ENCODE peak calls at places on chromosomes 5 and 9, in four cellular contexts. One of them, this sample, is unnamed.

GRCh38 chr5:163347671-163348070 is 89.7 kb upstream of the CCNG1 start:
- DNase-seq in GM12878: peak; percentile 21
- DNase-seq in HepG2: peak; percentile 59
- DNase-seq in H1: peak; percentile 69
- DNase-seq in this sample: peak; percentile 44

GRCh38 chr5:7606840-7607453 is 211.0 kb downstream of the ADCY2 start:
- DNase-seq in H1: no peak
- DNase-seq in GM12878: no peak
- DNase-seq in HepG2: no peak
- DNase-seq in this sample: no peak

GRCh38 chr9:4030751-4031150 is 269.1 kb downstream of the GLIS3 start:
- DNase-seq in HepG2: peak; percentile 15
- DNase-seq in H1: no peak
- DNase-seq in GM12878: no peak
- DNase-seq in this sample: no peak

GRCh38 chr9:71929791-71930440 is 18.5 kb downstream of the C9orf85 start:
- DNase-seq in GM12878: no peak
- DNase-seq in HepG2: no peak
- DNase-seq in H1: no peak
- DNase-seq in this sample: no peak

GRCh38 chr5:135834639-135835529 is at the start of gene SLC25A48:
- DNase-seq in H1: peak; percentile 88
- DNase-seq in GM12878: no peak
- DNase-seq in HepG2: peak; percentile 52
- DNase-seq in this sample: peak; percentile 54

GRCh38 chr5:69415584-69415958 is 655 bp downstream of the MARVELD2 start:
- DNase-seq in GM12878: no peak
- DNase-seq in H1: no peak
- DNase-seq in HepG2: peak; percentile 5
- DNase-seq in this sample: no peak

GRCh38 chr9:69444021-69444420 is 119.0 kb downstream of the ENTREP1 start:
- DNase-seq in HepG2: no peak
- DNase-seq in GM12878: no peak
- DNase-seq in H1: no peak
- DNase-seq in this sample: no peak

GRCh38 chr5:178199581-178200434 is 4.5 kb upstream of the HNRNPAB start:
- DNase-seq in GM12878: no peak
- DNase-seq in HepG2: no peak
- DNase-seq in H1: no peak
- DNase-seq in this sample: no peak

GRCh38 chr5:68465934-68466551 is 250.5 kb downstream of the PIK3R1 start:
- DNase-seq in H1: no peak
- DNase-seq in GM12878: no peak
- DNase-seq in HepG2: no peak
- DNase-seq in this sample: no peak

GRCh38 chr9:132136151-132136892 is 25.5 kb upstream of the NTNG2 start:
- DNase-seq in GM12878: no peak
- DNase-seq in HepG2: no peak
- DNase-seq in H1: no peak
- DNase-seq in this sample: no peak

GRCh38 chr9:97980479-97980803 is 2.7 kb upstream of the ANP32B start:
- DNase-seq in HepG2: no peak
- DNase-seq in H1: no peak
- DNase-seq in GM12878: no peak
- DNase-seq in this sample: no peak

GRCh38 chr5:91535508-91535907 is 152.4 kb upstream of the ARRDC3 start:
- DNase-seq in HepG2: no peak
- DNase-seq in GM12878: no peak
- DNase-seq in H1: no peak
- DNase-seq in this sample: no peak

GRCh38 chr5:108818613-108819272 is 71.0 kb downstream of the FER start:
- DNase-seq in H1: no peak
- DNase-seq in HepG2: no peak
- DNase-seq in GM12878: peak; percentile 31
- DNase-seq in this sample: no peak

GRCh38 chr5:173572431-173573125 is 43.9 kb downstream of the BOD1 start:
- DNase-seq in GM12878: no peak
- DNase-seq in HepG2: no peak
- DNase-seq in H1: no peak
- DNase-seq in this sample: no peak

GRCh38 chr5:73027361-73027760 is 71.5 kb downstream of the FCHO2 start:
- DNase-seq in H1: no peak
- DNase-seq in HepG2: no peak
- DNase-seq in GM12878: no peak
- DNase-seq in this sample: no peak

GRCh38 chr5:93340881-93341280 is 240.1 kb downstream of the NR2F1-AS1 start:
- DNase-seq in H1: no peak
- DNase-seq in HepG2: no peak
- DNase-seq in GM12878: no peak
- DNase-seq in this sample: no peak

GRCh38 chr5:93438124-93438523 is 142.9 kb downstream of the NR2F1-AS1 start:
- DNase-seq in H1: no peak
- DNase-seq in HepG2: no peak
- DNase-seq in GM12878: peak; percentile 4
- DNase-seq in this sample: no peak

DNA sequence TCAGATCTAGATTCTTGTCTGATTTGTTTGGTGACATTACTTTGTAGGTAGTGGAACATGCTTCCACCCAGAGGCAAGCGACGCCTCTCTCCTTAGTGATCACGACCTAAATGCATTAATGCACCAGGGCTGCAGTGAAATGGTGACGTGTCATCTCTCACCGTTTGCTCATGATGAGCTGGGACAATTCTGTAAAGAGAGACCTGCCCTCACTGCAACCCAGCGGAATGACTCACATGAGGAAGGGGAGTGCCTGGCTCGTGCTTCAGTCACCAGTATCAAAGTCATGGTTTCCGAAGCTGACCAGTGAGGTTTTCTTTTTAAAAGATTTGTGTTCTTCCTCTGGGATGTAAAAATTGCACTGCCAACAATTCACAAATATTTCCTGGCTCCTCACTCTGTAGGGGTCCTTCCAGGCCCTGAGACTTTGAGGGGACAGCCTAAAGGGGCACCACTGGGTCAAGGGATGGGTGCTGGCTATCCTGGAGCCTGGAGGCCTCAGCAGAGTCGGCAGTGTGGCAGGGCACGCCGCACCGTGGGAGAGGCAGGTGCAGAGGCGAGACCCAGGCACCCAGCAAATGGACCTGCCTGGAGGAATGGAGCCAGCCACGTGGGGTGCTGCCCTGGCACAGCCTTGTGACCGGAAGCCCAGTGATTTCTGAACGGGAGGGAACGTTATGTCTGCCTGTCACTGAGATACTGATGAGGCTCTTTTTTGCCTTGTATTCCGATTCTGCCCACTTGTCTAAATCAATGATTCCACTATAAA is 17.3 kb downstream of the QSOX2 start:
- DNase-seq in H1: no peak
- DNase-seq in GM12878: no peak
- DNase-seq in HepG2: peak; percentile 13
- DNase-seq in this sample: no peak
- TF ChIP-seq YY1 in H1: no peak
- TF ChIP-seq YY1 in GM12878: no peak
- TF ChIP-seq YY1 in HepG2: no peak
- TF ChIP-seq YY1 in this sample: no peak

GRCh38 chr5:121024416-121025311 is 560.6 kb downstream of the PRR16 start:
- DNase-seq in H1: no peak
- DNase-seq in HepG2: no peak
- DNase-seq in GM12878: no peak
- DNase-seq in this sample: no peak

GRCh38 chr5:121025671-121026070 is 561.6 kb downstream of the PRR16 start:
- DNase-seq in HepG2: no peak
- DNase-seq in H1: no peak
- DNase-seq in GM12878: no peak
- DNase-seq in this sample: no peak

GRCh38 chr5:121029536-121030245 is 565.6 kb downstream of the PRR16 start:
- DNase-seq in HepG2: no peak
- DNase-seq in H1: no peak
- DNase-seq in GM12878: no peak
- DNase-seq in this sample: no peak

GRCh38 chr5:121031487-121031886 is 567.4 kb downstream of the PRR16 start:
- DNase-seq in GM12878: no peak
- DNase-seq in HepG2: no peak
- DNase-seq in H1: no peak
- DNase-seq in this sample: no peak

GRCh38 chr5:121027636-121028035 is 563.5 kb downstream of the PRR16 start:
- DNase-seq in GM12878: no peak
- DNase-seq in H1: no peak
- DNase-seq in HepG2: no peak
- DNase-seq in this sample: no peak
- TF ChIP-seq SUZ12 in GM12878: no peak
- TF ChIP-seq SUZ12 in H1: no peak
- TF ChIP-seq SUZ12 in HepG2: no peak
- TF ChIP-seq SUZ12 in this sample: no peak

DNA sequence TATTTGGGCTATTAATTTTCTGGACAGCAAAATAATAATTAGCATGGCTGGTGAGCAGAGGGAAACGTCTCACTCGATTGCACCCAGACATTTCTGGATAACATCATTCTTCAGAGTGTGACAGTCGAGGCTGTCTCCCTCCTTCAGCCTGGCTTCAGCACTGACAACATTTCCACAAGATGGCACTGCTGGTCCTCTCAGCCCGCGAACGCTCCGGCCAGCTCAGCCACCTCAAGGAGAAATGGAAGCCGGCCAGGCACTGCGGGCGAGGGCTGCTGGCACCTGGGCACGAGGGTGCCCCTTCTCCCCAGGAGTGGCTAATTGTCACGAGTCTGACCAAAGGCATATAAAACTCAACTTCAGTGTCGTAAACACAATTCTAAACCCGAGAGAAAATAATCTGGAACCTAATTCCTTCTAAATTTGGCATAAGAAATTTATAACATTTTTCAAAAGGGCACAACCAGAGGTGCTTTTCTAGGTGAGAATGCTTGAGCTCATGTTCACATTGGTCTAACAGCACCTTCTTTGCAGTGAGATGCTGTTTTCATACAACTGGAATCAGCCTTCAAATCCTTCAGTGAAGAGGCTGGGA is 65.9 kb downstream of the DAP start:
- DNase-seq in GM12878: no peak
- DNase-seq in HepG2: peak; percentile 16
- DNase-seq in H1: peak; percentile 76
- DNase-seq in this sample: peak; percentile 22
- TF ChIP-seq YY1 in GM12878: peak; percentile 48
- TF ChIP-seq YY1 in HepG2: no peak
- TF ChIP-seq YY1 in H1: peak; percentile 78
- TF ChIP-seq YY1 in this sample: no peak

DNA sequence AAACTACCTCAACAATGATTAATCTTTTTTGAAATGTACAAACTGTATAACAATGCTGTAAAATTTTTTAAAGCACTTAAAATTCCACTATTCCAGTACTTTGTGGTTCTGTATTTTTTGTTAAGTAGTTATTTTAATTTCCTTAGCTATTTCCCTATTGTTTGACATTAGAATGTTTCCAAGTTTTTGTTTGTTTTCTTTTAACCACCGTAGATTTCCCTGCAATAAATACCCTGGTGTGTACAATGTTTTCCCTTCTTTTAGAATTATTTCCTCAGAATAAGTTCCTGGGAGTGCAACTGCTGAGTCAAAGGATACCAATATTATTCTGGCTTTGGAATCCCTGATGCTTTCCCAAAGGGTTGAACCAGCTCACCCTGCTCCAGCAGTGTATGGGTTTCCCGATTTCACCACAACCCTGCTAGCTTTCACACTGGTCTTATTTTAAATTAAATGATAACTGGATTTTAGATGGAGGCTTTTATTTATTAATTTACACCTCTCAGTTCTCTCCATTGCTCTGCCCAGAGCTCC is 20.6 kb upstream of the ANGPTL2 start:
- DNase-seq in H1: no peak
- DNase-seq in GM12878: no peak
- DNase-seq in HepG2: no peak
- DNase-seq in this sample: no peak
- TF ChIP-seq SUZ12 in H1: no peak
- TF ChIP-seq SUZ12 in GM12878: no peak
- TF ChIP-seq SUZ12 in HepG2: no peak
- TF ChIP-seq SUZ12 in this sample: no peak